ENCODE peak calls at places on chromosomes 2 and 18, in nine cellular contexts. Q is AG08395; P is T follicular helper cell; U is NCI-H2081; M is stomach; O is activated CD4-positive, alpha-beta T cell treated with anti-CD3 and anti-CD28 coated beads for 48 hours; D is ACHN; C is KG1; V is dorsolateral prefrontal cortex. A is an unnamed sample.

GRCh38 chr2:125037135-125037653 is 1012.1 kb downstream of the CNTNAP5 start:
- DNase-seq in M (no peak), V (no peak), Q (no peak), C (no peak), P (no peak), D (no peak), O (no peak), U (no peak), A (peak; percentile 47)

GRCh38 chr2:119439574-119440500 is 8.2 kb downstream of the TMEM37 start:
- DNase-seq in D (no peak), C (no peak), O (no peak), P (no peak), Q (no peak), V (no peak), M (peak; percentile 64), U (no peak), A (no peak)

GRCh38 chr2:190216829-190217228 is 102.8 kb downstream of the HIBCH start:
- DNase-seq in V (no peak), P (no peak), D (peak; percentile 12), M (peak; percentile 40), C (no peak), Q (no peak), U (peak; percentile 69), O (no peak), A (no peak)

GRCh38 chr2:203062126-203062525 is 47.5 kb downstream of the NBEAL1 start:
- DNase-seq in Q (no peak), O (no peak), U (no peak), M (no peak), P (no peak), D (no peak), V (no peak), C (no peak), A (no peak)

GRCh38 chr18:9775172-9775571 is 67.1 kb downstream of the RAB31 start:
- DNase-seq in Q (peak; percentile 66), C (no peak), P (no peak), M (no peak), O (no peak), D (no peak), U (no peak), V (no peak), A (no peak)

GRCh38 chr2:227462972-227463931 is 8.7 kb upstream of the AGFG1 start:
- DNase-seq in O (peak; percentile 49), D (no peak), C (no peak), P (no peak), Q (no peak), U (no peak), M (no peak), V (no peak), A (no peak)

GRCh38 chr2:238855891-238856580 is 8.2 kb downstream of the TWIST2 start:
- DNase-seq in Q (no peak), C (no peak), V (no peak), P (no peak), M (no peak), U (no peak), D (no peak), O (no peak), A (no peak)

GRCh38 chr2:35891528-35891927 is 464.1 kb upstream of the CRIM1 start:
- DNase-seq in D (no peak), V (no peak), Q (no peak), U (no peak), M (no peak), P (no peak), C (no peak), O (no peak), A (no peak)

GRCh38 chr2:1730047-1730937 is 14.0 kb downstream of the PXDN start:
- DNase-seq in M (peak; percentile 25), U (peak; percentile 43), D (peak; percentile 50), P (no peak), Q (peak; percentile 83), O (no peak), V (peak; percentile 9), C (no peak), A (no peak)

GRCh38 chr2:3041841-3042600 is 335.6 kb downstream of the EIPR1 start:
- DNase-seq in V (no peak), D (no peak), P (no peak), Q (no peak), M (no peak), O (no peak), U (no peak), C (no peak), A (no peak)

A was measured in upper lobe of right lung.